ENCODE peak calls at places on chromosomes 4 and X, in four cellular contexts. O, I, R and A are unnamed samples.

GRCh38 chr4:105715692-105716278 is 7.2 kb downstream of the GSTCD start:
- DNase-seq in O (peak), R (no peak), I (no peak), A (no peak)

GRCh38 chr4:1318488-1319213 is 28.4 kb upstream of the UVSSA start:
- DNase-seq in R (no peak), O (no peak), I (no peak), A (no peak)

GRCh38 chr4:123417813-123418212 is 21.2 kb downstream of the SPRY1 start:
- DNase-seq in I (no peak), O (peak), R (no peak), A (no peak)

GRCh38 chr4:82903737-82904136 is 3.2 kb downstream of the THAP9 start:
- DNase-seq in I (no peak), R (no peak), O (no peak), A (no peak)

GRCh38 chrX:10477525-10477924 is 142.9 kb downstream of the MID1 start:
- DNase-seq in O (no peak), I (peak), R (no peak), A (no peak)

GRCh38 chrX:45781901-45782553 is 581.4 kb upstream of the DIPK2B start:
- DNase-seq in O (peak), R (no peak), I (no peak), A (no peak)

GRCh38 chrX:18368402-18368801 is 13.9 kb upstream of the SCML2 start:
- DNase-seq in R (no peak), O (no peak), I (no peak), A (no peak)

GRCh38 chrX:17375631-17376380 is 806 bp downstream of the NHS start:
- DNase-seq in I (peak), O (peak), R (no peak), A (peak)

GRCh38 chr4:185709802-185710486 is 102.0 kb downstream of the SORBS2 start:
- DNase-seq in R (no peak), O (peak), I (no peak), A (no peak)

GRCh38 chrX:46279925-46280313 is 265.3 kb downstream of the ZNF674 start:
- DNase-seq in I (no peak), R (no peak), O (peak), A (no peak)

GRCh38 chrX:9912341-9912740 is 54.8 kb upstream of the CLDN34 start:
- DNase-seq in O (no peak), R (no peak), I (no peak), A (peak)

GRCh38 chrX:151711154-151711553 is 4.7 kb upstream of the FATE1 start:
- DNase-seq in I (no peak), R (no peak), O (no peak), A (no peak)

GRCh38 chrX:40329616-40330015 is 231.9 kb upstream of the BCOR start:
- DNase-seq in O (no peak), I (no peak), R (no peak), A (no peak)

GRCh38 chr4:82784615-82785247 is 13.9 kb downstream of the SCD5 start:
- DNase-seq in R (no peak), I (no peak), O (peak), A (no peak)

GRCh38 chr4:23060776-23061175 is 368.0 kb downstream of the GBA3 start:
- DNase-seq in O (peak), R (no peak), I (no peak), A (no peak)

GRCh38 chr4:94870151-94870550 is 112.4 kb downstream of the BMPR1B start:
- DNase-seq in R (no peak), I (no peak), O (peak), A (no peak)

GRCh38 chrX:129981752-129982299 is 609 bp upstream of the BCORL1 start:
- DNase-seq in R (no peak), O (no peak), I (peak), A (no peak)

GRCh38 chr4:89134775-89135319 is 23.5 kb downstream of the TIGD2 start:
- DNase-seq in I (no peak), O (peak), R (no peak), A (no peak)

GRCh38 chrX:72125331-72126047 is 6.2 kb downstream of the RTL5 start:
- DNase-seq in I (no peak), O (no peak), R (no peak), A (no peak)

GRCh38 chr4:7557447-7557846 is 122.7 kb upstream of the PSAPL1 start:
- DNase-seq in O (peak), I (no peak), R (no peak), A (no peak)

GRCh38 chr4:155914782-155915181 is 11.3 kb downstream of the TDO2 start:
- DNase-seq in O (no peak), R (no peak), I (no peak), A (no peak)

GRCh38 chrX:16687514-16687913 is 25.0 kb downstream of the CTPS2 start:
- DNase-seq in O (peak), I (no peak), R (no peak), A (no peak)

GRCh38 chrX:115968436-115969252 is 201.9 kb upstream of the AGTR2 start:
- DNase-seq in R (no peak), I (peak), O (no peak), A (peak)

GRCh38 chr4:25790024-25790423 is 72.8 kb downstream of the SEL1L3 start:
- DNase-seq in O (no peak), R (no peak), I (no peak), A (no peak)

GRCh38 chrX:18873189-18873791 is 110.6 kb downstream of the PHKA2 start:
- DNase-seq in R (no peak), I (peak), O (peak), A (no peak)

GRCh38 chrX:8147216-8147615 is 23.9 kb downstream of the VCX2 start:
- DNase-seq in R (no peak), O (no peak), I (no peak), A (peak)

GRCh38 chr4:25321703-25322102 is 9.1 kb downstream of the ZCCHC4 start:
- DNase-seq in R (no peak), I (no peak), O (no peak), A (no peak)

GRCh38 chr4:94671113-94671512 is 86.6 kb upstream of the BMPR1B start:
- DNase-seq in R (no peak), I (no peak), O (no peak), A (no peak)

GRCh38 chr4:80266902-80267380 is 477 bp downstream of the FGF5 start:
- DNase-seq in R (no peak), O (peak), I (no peak), A (no peak)

GRCh38 chr4:164508126-164508525 is 245.8 kb upstream of the SMIM31 start:
- DNase-seq in I (no peak), R (no peak), O (no peak), A (no peak)

GRCh38 chrX:15242899-15243555 is 26.9 kb downstream of the ASB9 start:
- DNase-seq in R (no peak), I (no peak), O (peak), A (peak)

GRCh38 chr4:173318648-173319211 is 15.4 kb downstream of the HMGB2 start:
- DNase-seq in O (peak), I (no peak), R (no peak), A (no peak)